ENCODE peak calls at places on chromosomes 13 and 19, in five cellular contexts. T is mesendoderm, H is fibroblast of lung, J is HFF-Myc, A is PC-9. B is an unnamed sample.

GRCh38 chr19:13906525-13906904 is 514 bp downstream of the CC2D1A start:
- DNase-seq in T (no peak), H (no peak), J (no peak), A (peak; percentile 65), B (peak; percentile 9)

GRCh38 chr19:28377077-28377476 is 835.9 kb downstream of the UQCRFS1 start:
- DNase-seq in T (no peak), H (peak; percentile 2), J (no peak), A (no peak), B (no peak)

GRCh38 chr13:39612023-39612637 is 9.1 kb upstream of the LHFPL6 start:
- DNase-seq in T (peak; percentile 78), H (peak; percentile 71), J (peak; percentile 37), A (peak; percentile 37), B (peak; percentile 77)

GRCh38 chr19:51407631-51408131 is 9.8 kb downstream of the SIGLEC10 start:
- DNase-seq in T (peak; percentile 79), H (no peak), J (no peak), A (no peak), B (peak; percentile 16)

GRCh38 chr19:45645631-45646344 is 6.6 kb upstream of the EML2 start:
- DNase-seq in T (peak; percentile 95), H (peak; percentile 82), J (peak; percentile 77), A (peak; percentile 76), B (peak; percentile 70)

GRCh38 chr19:4908781-4909171 is 525 bp upstream of the UHRF1 start:
- DNase-seq in T (no peak), H (no peak), J (no peak), A (peak; percentile 26), B (no peak)

GRCh38 chr13:109468123-109468522 is 318.3 kb downstream of the IRS2 start:
- DNase-seq in T (no peak), H (no peak), J (no peak), A (no peak), B (no peak)

GRCh38 chr19:4582112-4582553 is 22.6 kb upstream of the SEMA6B start:
- DNase-seq in T (no peak), H (peak; percentile 27), J (no peak), A (no peak), B (no peak)

GRCh38 chr19:13797058-13797440 is 1.8 kb downstream of the ZSWIM4 start:
- DNase-seq in T (no peak), H (no peak), J (no peak), A (no peak), B (no peak)

GRCh38 chr13:52001120-52001731 is 10.0 kb downstream of the ATP7B start:
- DNase-seq in T (peak; percentile 71), H (peak; percentile 39), J (peak; percentile 10), A (no peak), B (peak; percentile 55)

GRCh38 chr13:91136806-91137205 is 210.7 kb upstream of the MIR17HG start:
- DNase-seq in T (no peak), H (no peak), J (no peak), A (no peak), B (no peak)

GRCh38 chr19:2663920-2664571 is 38.4 kb downstream of the GNG7 start:
- DNase-seq in T (no peak), H (no peak), J (no peak), A (no peak), B (no peak)

GRCh38 chr19:31944286-31944685 is 401.1 kb upstream of the ZNF507 start:
- DNase-seq in T (no peak), H (no peak), J (no peak), A (no peak), B (no peak)

GRCh38 chr19:8655340-8655709 is 24.9 kb downstream of the NFILZ start:
- DNase-seq in T (no peak), H (no peak), J (no peak), A (no peak), B (no peak)

GRCh38 chr13:94706854-94707399 is 5.4 kb downstream of the SOX21 start:
- DNase-seq in T (no peak), H (no peak), J (no peak), A (no peak), B (no peak)

GRCh38 chr19:47430041-47430802 is 10.9 kb upstream of the MEIS3 start:
- DNase-seq in T (peak; percentile 71), H (peak; percentile 60), J (no peak), A (peak; percentile 34), B (peak; percentile 61)

GRCh38 chr13:97911311-97912138 is 42.0 kb upstream of the IPO5 start:
- DNase-seq in T (peak; percentile 73), H (peak; percentile 40), J (no peak), A (peak; percentile 5), B (peak; percentile 54)

GRCh38 chr19:46600393-46601317 is 475 bp upstream of the CALM3 start:
- DNase-seq in T (peak; percentile 99), H (peak; percentile 97), J (peak; percentile 93), A (peak; percentile 96), B (peak; percentile 98)

GRCh38 chr13:97120976-97121375 is 101.2 kb upstream of the MBNL2 start:
- DNase-seq in T (no peak), H (no peak), J (no peak), A (no peak), B (no peak)

GRCh38 chr19:3783660-3784584 is 2.3 kb downstream of the MATK start:
- DNase-seq in T (peak; percentile 74), H (no peak), J (no peak), A (no peak), B (no peak)

GRCh38 chr19:7397687-7398086 is 49.0 kb downstream of the ARHGEF18 start:
- DNase-seq in T (no peak), H (peak; percentile 97), J (peak; percentile 58), A (peak; percentile 50), B (peak; percentile 86)

GRCh38 chr19:2650515-2650914 is 52.0 kb downstream of the GNG7 start:
- DNase-seq in T (no peak), H (no peak), J (no peak), A (no peak), B (no peak)

GRCh38 chr13:99605417-99606321 is 104.4 kb downstream of the TM9SF2 start:
- DNase-seq in T (peak; percentile 73), H (peak; percentile 13), J (no peak), A (peak; percentile 28), B (peak; percentile 22)

GRCh38 chr19:42421591-42422031 is 5.6 kb downstream of the LIPE start:
- DNase-seq in T (no peak), H (no peak), J (no peak), A (peak; percentile 43), B (no peak)

GRCh38 chr13:99988469-99989375 is 7.1 kb downstream of the ZIC2 start:
- DNase-seq in T (peak; percentile 77), H (no peak), J (no peak), A (no peak), B (no peak)

GRCh38 chr19:29549105-29550070 is 23.6 kb downstream of the VSTM2B start:
- DNase-seq in T (no peak), H (no peak), J (no peak), A (no peak), B (no peak)

GRCh38 chr13:57063007-57063406 is 77.7 kb upstream of the PRR20A start:
- DNase-seq in T (peak; percentile 8), H (no peak), J (no peak), A (no peak), B (no peak)

GRCh38 chr19:1000591-1001537 is 645 bp downstream of the GRIN3B start:
- DNase-seq in T (no peak), H (no peak), J (no peak), A (no peak), B (no peak)
- H3K4me3 ChIP-seq in T (no peak overlapping the region), H (no peak overlapping the region), J (no peak overlapping the region), A (no peak overlapping the region), B (no peak overlapping the region)

GRCh38 chr19:11420894-11421606 is 1.9 kb upstream of the RGL3 start:
- DNase-seq in T (peak; percentile 46), H (no peak), J (no peak), A (no peak), B (no peak)
- H3K4me3 ChIP-seq in T (no peak overlapping the region), H (peak overlapping the region; percentile 4), J (no peak overlapping the region), A (peak overlapping the region; percentile 49), B (peak overlapping the region; percentile 12)

GRCh38 chr13:46864941-46865340 is 31.9 kb downstream of the HTR2A start:
- DNase-seq in T (no peak), H (no peak), J (no peak), A (no peak), B (no peak)
- H3K4me3 ChIP-seq in T (no peak overlapping the region), H (no peak overlapping the region), J (no peak overlapping the region), A (no peak overlapping the region), B (no peak overlapping the region)

DNA sequence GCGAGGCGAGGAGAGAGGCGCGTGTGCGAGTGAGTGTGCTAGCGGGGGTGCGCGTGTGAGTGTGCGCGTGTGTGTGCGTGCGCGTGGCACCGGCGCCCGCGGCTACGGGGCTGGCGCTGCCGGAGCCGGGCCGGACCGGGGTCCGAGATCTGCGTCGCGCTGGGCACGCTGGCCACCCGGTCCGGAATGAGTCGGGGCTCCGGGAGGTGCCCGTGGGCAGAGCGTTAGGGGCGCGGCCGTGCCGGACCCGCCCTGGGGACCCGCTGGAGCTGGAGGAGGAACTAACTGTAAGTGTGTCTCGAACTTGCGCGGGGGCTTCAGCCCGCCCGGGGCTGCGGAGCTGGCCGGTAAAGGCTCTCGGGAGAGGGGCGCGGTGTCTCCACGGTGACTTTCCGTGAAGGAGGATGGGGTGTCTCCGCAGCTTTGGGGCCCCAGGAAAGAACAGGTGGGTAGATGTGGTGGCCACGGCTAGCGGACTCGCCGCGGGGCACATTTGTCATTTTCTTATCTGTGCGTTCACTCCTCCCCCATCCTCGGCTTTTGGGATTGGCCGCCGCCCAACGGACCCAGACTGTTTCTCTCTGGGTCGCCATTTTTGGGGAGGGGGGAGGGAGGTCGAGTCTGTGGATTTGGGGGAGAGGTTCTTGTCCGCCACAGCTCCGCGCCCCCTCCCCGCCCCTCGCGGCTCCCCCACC is 10.1 kb upstream of the SOX1 start:
- DNase-seq in T (no peak), H (no peak), J (no peak), A (no peak), B (no peak)
- H3K4me3 ChIP-seq in T (no peak overlapping the region), H (no peak overlapping the region), J (no peak overlapping the region), A (no peak overlapping the region), B (no peak overlapping the region)

GRCh38 chr19:12668346-12668745 is 1.7 kb downstream of the WDR83 start:
- DNase-seq in T (no peak), H (no peak), J (no peak), A (no peak), B (no peak)
- H3K4me3 ChIP-seq in T (peak overlapping the region; percentile 97), H (peak overlapping the region; percentile 86), J (peak overlapping the region; percentile 94), A (peak overlapping the region; percentile 69), B (peak overlapping the region; percentile 95)